ENCODE peak calls at places on chromosomes 11 and 22, in five cellular contexts. D, F, E, O and T are unnamed samples.

GRCh38 chr11:118194835-118195627 is 18.6 kb upstream of the SCN2B start:
- DNase-seq in D (peak), F (peak), E (peak), O (no peak), T (peak)

GRCh38 chr22:28345304-28345703 is 334.3 kb downstream of the TTC28 start:
- DNase-seq in D (no peak), F (no peak), E (no peak), O (no peak), T (no peak)

GRCh38 chr11:83194284-83195175 is 1.0 kb downstream of the ANKRD42 start:
- DNase-seq in D (peak), F (peak), E (peak), O (peak), T (peak)

GRCh38 chr11:62081378-62082291 is 42.2 kb upstream of the INCENP start:
- DNase-seq in D (peak), F (peak), E (peak), O (peak), T (peak)

GRCh38 chr11:1730230-1730629 is 20.2 kb downstream of the IFITM10 start:
- DNase-seq in D (no peak), F (no peak), E (no peak), O (no peak), T (peak)

GRCh38 chr11:17354070-17354924 is 2.7 kb downstream of the NCR3LG1 start:
- DNase-seq in D (peak), F (peak), E (no peak), O (peak), T (peak)

GRCh38 chr11:118912742-118913410 is 12.8 kb downstream of the BCL9L start:
- DNase-seq in D (peak), F (peak), E (peak), O (no peak), T (no peak)

GRCh38 chr11:31641477-31642062 is 132.0 kb downstream of the ELP4 start:
- DNase-seq in D (peak), F (peak), E (no peak), O (peak), T (peak)

GRCh38 chr22:37300551-37301017 is 18.3 kb downstream of the CYTH4 start:
- DNase-seq in D (no peak), F (no peak), E (no peak), O (no peak), T (no peak)

GRCh38 chr22:49203091-49203862 is 624.4 kb downstream of the BRD1 start:
- DNase-seq in D (no peak), F (no peak), E (peak), O (peak), T (peak)

GRCh38 chr11:99773646-99774045 is 752.9 kb downstream of the CNTN5 start:
- DNase-seq in D (no peak), F (no peak), E (no peak), O (no peak), T (no peak)

GRCh38 chr11:34056672-34057071 is 5.1 kb downstream of the CAPRIN1 start:
- DNase-seq in D (no peak), F (no peak), E (no peak), O (no peak), T (no peak)
- H3K27ac ChIP-seq in D (no peak), F (no peak), E (no peak), O (no peak), T (no peak)

GRCh38 chr11:69704508-69705245 is 855 bp upstream of the FGF19 start:
- DNase-seq in D (peak), F (no peak), E (no peak), O (peak), T (peak)
- TF ChIP-seq CTCF in D (peak), F (peak), E (peak), O (peak), T (peak)

GRCh38 chr11:64122411-64123101 is 43.4 kb downstream of the MACROD1 start:
- DNase-seq in D (no peak), F (no peak), E (peak), O (no peak), T (peak)
- H3K9ac ChIP-seq in D (no peak), F (no peak), E (no peak), O (no peak), T (no peak)

DNA sequence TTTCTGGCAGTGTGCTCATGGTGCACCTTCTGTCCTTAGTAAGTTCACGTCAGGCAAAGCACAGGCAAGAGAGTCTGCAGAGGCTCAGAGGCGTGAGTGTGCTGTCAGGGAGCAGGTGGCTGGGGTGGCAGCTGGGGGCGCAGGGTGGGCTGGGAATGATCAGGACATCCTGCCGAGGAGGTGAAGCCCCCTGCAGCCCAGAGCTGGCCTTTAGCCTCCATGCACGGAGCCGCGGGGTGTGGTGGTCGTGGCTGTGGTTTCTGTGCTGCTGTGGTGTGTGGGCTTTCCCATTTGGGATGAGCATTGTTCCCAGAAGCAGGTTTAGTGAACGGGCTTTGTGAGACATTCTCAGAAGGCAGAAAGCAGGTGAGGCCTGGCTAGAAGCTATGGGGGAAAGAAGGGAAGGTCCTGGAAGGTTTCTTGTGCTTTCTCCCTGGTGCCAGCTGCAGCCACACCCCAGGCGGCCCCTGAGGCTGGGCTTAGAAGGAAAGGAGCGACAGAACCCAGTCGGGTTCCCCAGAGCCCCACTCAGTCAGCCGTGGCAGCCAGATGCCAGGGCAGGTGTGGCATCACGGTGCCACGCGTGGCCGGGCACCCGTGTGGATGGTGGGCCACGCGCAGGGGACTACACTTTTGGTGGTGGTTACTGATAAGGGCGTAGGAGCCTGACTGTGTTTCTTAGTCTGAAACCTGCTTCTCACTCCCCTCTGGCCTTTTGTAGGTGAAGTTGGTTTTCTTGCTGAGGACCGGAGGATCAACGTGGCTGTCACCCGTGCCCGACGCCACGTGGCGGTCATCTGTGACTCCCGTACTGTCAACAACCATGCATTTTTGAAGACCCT is 32.0 kb downstream of the IGHMBP2 start:
- DNase-seq in D (no peak), F (no peak), E (peak), O (no peak), T (no peak)
- H3K27ac ChIP-seq in D (no peak), F (no peak), E (no peak), O (no peak), T (no peak)

GRCh38 chr11:44466531-44467179 is 98.8 kb upstream of the CD82 start:
- DNase-seq in D (no peak), F (no peak), E (no peak), O (no peak), T (no peak)

GRCh38 chr11:44463751-44464150 is 101.7 kb upstream of the CD82 start:
- DNase-seq in D (no peak), F (no peak), E (no peak), O (no peak), T (no peak)

GRCh38 chr11:44467931-44468330 is 97.5 kb upstream of the CD82 start:
- DNase-seq in D (no peak), F (no peak), E (no peak), O (peak), T (no peak)

GRCh38 chr11:44467413-44467812 is 98.0 kb upstream of the CD82 start:
- DNase-seq in D (no peak), F (no peak), E (no peak), O (peak), T (peak)

DNA sequence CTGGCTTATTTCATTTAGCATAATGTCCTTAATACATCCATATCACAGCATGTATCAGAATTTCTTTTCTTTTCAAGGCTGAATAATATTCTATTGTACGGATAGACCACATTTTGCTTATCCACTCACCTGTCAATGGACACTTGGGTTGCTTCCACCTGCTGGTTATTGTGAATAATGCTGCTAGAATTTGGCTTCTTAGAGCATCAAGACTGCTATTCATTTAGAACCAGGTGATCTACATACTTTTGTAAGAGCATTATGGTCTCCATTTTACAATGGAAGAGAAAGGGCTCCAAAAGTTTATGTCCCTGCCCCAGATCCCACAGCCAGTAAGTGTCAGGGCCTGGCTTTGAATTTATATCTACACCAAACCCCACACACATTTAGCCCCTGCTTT is 100.7 kb upstream of the CD82 start:
- DNase-seq in D (peak), F (no peak), E (no peak), O (no peak), T (no peak)
- TF ChIP-seq CTCF in D (peak), F (no peak), E (no peak), O (peak), T (peak)

DNA sequence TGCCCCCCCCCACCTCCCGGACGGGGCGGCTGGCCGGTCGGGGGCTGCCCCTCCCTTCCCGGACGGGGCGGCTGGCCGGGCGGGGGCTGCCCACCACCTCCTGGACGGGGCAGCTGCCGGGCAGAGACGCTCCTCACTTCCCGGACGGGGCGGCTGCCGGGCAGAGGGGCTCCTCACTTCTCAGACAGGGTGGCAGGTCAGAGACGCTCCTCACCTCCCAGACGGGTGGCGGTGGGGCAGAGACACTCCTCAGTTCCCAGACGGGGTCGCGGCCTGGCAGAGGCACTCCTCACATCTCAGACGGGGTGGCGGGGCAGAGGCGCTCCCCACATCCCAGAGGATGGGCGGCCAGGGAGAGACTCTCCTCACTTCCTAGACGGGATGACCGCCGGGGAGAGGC is 24.0 kb downstream of the RNF185 start:
- DNase-seq in D (no peak), F (no peak), E (no peak), O (no peak), T (no peak)
- H3K9ac ChIP-seq in D (no peak), F (no peak), E (no peak), O (no peak), T (no peak)